ENCODE peak calls at places on chromosomes 6 and 20, in seven cellular contexts. P, V, S, L, J, U and Q are unnamed samples.

GRCh38 chr6:170451762-170452651 is 101.1 kb downstream of the PSMB1 start:
- DNase-seq in P (no peak), V (no peak), S (no peak), L (no peak), J (no peak), U (no peak), Q (no peak)

GRCh38 chr20:2297352-2297717 is 1.5 kb downstream of the TGM3 start:
- DNase-seq in P (no peak), V (no peak), S (no peak), L (no peak), J (no peak), U (no peak), Q (no peak)

GRCh38 chr6:35725721-35726438 is 11.0 kb upstream of the ARMC12 start:
- DNase-seq in P (no peak), V (peak), S (peak), L (peak), J (no peak), U (peak), Q (no peak)

GRCh38 chr6:52333840-52334200 is 28.1 kb upstream of the PAQR8 start:
- DNase-seq in P (peak), V (no peak), S (no peak), L (no peak), J (no peak), U (no peak), Q (no peak)

GRCh38 chr6:40419377-40419776 is 167.8 kb downstream of the LRFN2 start:
- DNase-seq in P (no peak), V (peak), S (no peak), L (no peak), J (peak), U (no peak), Q (no peak)

GRCh38 chr6:19478992-19479391 is 358.2 kb upstream of the ID4 start:
- DNase-seq in P (no peak), V (no peak), S (no peak), L (no peak), J (peak), U (no peak), Q (no peak)

GRCh38 chr20:31568041-31568731 is 36.9 kb upstream of the ID1 start:
- DNase-seq in P (no peak), V (no peak), S (no peak), L (no peak), J (no peak), U (no peak), Q (no peak)

GRCh38 chr6:45078432-45078831 is 249.7 kb upstream of the RUNX2 start:
- DNase-seq in P (no peak), V (no peak), S (no peak), L (no peak), J (no peak), U (no peak), Q (no peak)

GRCh38 chr6:12890171-12890790 is 173.7 kb downstream of the PHACTR1 start:
- DNase-seq in P (peak), V (no peak), S (no peak), L (no peak), J (peak), U (no peak), Q (no peak)

GRCh38 chr6:167013067-167013466 is 13.9 kb downstream of the CEP43 start:
- DNase-seq in P (no peak), V (no peak), S (no peak), L (no peak), J (no peak), U (no peak), Q (no peak)

GRCh38 chr6:148492654-148493290 is 150.1 kb downstream of the SASH1 start:
- DNase-seq in P (no peak), V (no peak), S (no peak), L (no peak), J (no peak), U (no peak), Q (no peak)

GRCh38 chr6:148495029-148495428 is 152.4 kb downstream of the SASH1 start:
- DNase-seq in P (no peak), V (no peak), S (no peak), L (no peak), J (no peak), U (no peak), Q (no peak)

GRCh38 chr6:148491638-148492210 is 149.1 kb downstream of the SASH1 start:
- DNase-seq in P (no peak), V (no peak), S (no peak), L (no peak), J (no peak), U (no peak), Q (no peak)

GRCh38 chr6:148493374-148493773 is 150.7 kb downstream of the SASH1 start:
- DNase-seq in P (no peak), V (no peak), S (no peak), L (no peak), J (no peak), U (no peak), Q (no peak)

GRCh38 chr6:148494226-148494625 is 151.6 kb downstream of the SASH1 start:
- DNase-seq in P (no peak), V (no peak), S (no peak), L (no peak), J (no peak), U (no peak), Q (no peak)
- TF ChIP-seq CTCF in P (no peak), V (no peak), S (no peak), L (no peak), J (no peak), U (no peak), Q (no peak)

GRCh38 chr20:57618091-57618765 is 2.0 kb downstream of the ZBP1 start:
- DNase-seq in P (peak), V (peak), S (peak), L (no peak), J (peak), U (peak), Q (no peak)

GRCh38 chr20:57619053-57619831 is 984 bp downstream of the ZBP1 start:
- DNase-seq in P (no peak), V (peak), S (no peak), L (peak), J (no peak), U (peak), Q (no peak)

GRCh38 chr20:57620274-57620990 is at the start of gene ZBP1:
- DNase-seq in P (peak), V (no peak), S (peak), L (no peak), J (no peak), U (peak), Q (no peak)

GRCh38 chr20:57617079-57617795 is 3.0 kb downstream of the ZBP1 start:
- DNase-seq in P (no peak), V (peak), S (no peak), L (no peak), J (no peak), U (peak), Q (no peak)

DNA sequence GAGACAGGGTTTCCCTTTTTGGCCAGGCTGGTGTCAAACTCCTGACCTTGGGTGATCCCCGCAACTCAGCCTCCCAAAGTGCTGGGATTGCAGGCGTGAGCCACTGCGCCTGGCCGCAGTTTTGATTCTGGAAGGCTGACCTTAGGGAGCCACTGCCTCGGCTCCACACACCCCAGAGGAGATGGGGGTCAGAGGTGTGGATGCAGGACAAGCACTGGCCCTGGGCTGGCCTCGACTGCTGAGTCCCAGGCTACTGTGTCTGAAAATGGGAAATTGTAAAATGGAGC is 1.5 kb downstream of the ZBP1 start:
- DNase-seq in P (no peak), V (no peak), S (no peak), L (no peak), J (no peak), U (peak), Q (no peak)
- H3K4me3 ChIP-seq in P (no peak), V (no peak), S (no peak), L (no peak), J (no peak), U (no peak), Q (no peak)

GRCh38 chr20:50571466-50571865 is 61.3 kb downstream of the PTPN1 start:
- DNase-seq in P (no peak), V (no peak), S (no peak), L (no peak), J (no peak), U (no peak), Q (no peak)

GRCh38 chr20:50572922-50573777 is 63.0 kb downstream of the PTPN1 start:
- DNase-seq in P (no peak), V (peak), S (no peak), L (peak), J (no peak), U (no peak), Q (no peak)

GRCh38 chr20:50568549-50568942 is 58.4 kb downstream of the PTPN1 start:
- DNase-seq in P (no peak), V (no peak), S (no peak), L (no peak), J (no peak), U (no peak), Q (no peak)

GRCh38 chr20:50567860-50568548 is 57.8 kb downstream of the PTPN1 start:
- DNase-seq in P (no peak), V (no peak), S (no peak), L (no peak), J (no peak), U (no peak), Q (no peak)

DNA sequence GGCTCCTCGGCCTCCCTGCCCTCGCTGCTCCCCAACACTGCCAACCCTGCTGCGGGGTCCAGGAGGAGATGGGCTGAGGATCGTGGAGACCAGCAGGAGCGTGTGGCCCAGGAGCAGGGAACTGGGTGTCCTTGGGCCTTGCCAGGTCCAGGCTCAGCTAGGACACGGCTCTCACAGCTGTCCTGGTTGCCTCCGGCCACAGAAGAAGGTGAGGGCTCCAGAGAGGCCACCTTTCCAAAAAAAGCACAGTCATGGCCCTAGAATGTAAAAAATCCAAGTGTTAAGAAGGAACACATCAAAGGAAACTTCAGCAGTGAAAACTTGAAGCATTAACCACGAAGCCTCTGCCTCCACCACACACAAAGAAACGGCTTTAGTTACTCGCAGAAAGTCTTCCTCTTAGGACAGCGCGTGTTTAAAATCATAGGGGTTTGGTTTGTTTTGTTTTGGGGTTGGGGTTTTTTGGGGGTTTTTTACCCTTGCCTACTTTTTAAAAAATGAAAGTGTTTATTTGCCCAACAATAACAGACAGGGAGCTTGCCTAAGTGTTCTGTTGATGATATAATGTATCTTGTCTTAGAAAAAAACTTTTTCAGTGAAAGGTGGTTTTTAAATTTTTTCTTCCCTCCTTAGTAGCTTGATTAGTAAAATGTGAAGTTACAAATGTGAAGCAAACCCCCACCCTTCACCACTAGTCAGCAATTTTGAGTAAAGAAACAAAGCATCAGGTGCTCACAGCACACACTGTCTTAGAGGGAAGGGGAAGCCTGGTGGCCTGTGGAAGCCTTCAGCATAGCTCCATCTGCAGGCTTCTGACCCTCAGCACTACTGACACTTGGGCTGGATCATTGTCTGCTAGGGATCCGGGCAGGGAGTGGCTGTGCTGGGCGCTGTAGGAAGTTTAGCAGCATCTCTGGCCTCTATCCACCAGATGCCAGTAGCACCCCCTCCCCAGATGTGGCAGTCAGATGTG is 60.0 kb downstream of the PTPN1 start:
- DNase-seq in P (peak), V (no peak), S (no peak), L (no peak), J (peak), U (no peak), Q (no peak)
- TF ChIP-seq CTCF in P (peak), V (no peak), S (peak), L (peak), J (peak), U (peak), Q (peak)

GRCh38 chr6:156808287-156808686 is 31.1 kb downstream of the ARID1B start:
- DNase-seq in P (no peak), V (no peak), S (no peak), L (no peak), J (no peak), U (no peak), Q (peak)
- H3K4me3 ChIP-seq in P (no peak), V (peak), S (no peak), L (peak), J (no peak), U (no peak), Q (no peak)

DNA sequence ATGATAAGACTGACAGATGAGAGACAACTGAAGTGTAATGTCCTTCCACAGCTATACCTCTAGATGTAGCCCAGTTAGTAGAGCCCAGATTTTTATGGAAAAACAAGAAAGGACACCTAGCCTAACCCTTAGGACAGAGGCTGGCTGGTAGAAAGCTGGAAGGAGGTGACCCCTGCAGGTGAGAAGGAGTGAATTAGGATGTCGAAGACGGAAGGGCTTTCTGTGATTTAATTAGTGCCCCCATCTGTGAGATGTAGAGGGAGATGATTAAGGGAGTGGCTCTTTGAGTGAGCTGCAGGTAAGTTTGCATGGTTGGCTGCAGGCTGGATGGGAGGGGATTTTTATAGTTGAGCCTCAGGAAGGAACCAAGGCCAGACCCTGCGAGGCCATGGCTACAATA is 82.8 kb downstream of the GFRA4 start:
- DNase-seq in P (no peak), V (no peak), S (no peak), L (no peak), J (no peak), U (no peak), Q (no peak)
- TF ChIP-seq CTCF in P (no peak), V (no peak), S (no peak), L (no peak), J (no peak), U (peak), Q (no peak)

GRCh38 chr6:37256692-37257319 is 766 bp upstream of the TBC1D22B start:
- DNase-seq in P (no peak), V (no peak), S (no peak), L (no peak), J (peak), U (no peak), Q (no peak)
- H3K4me3 ChIP-seq in P (peak), V (peak), S (peak), L (peak), J (peak), U (peak), Q (peak)

DNA sequence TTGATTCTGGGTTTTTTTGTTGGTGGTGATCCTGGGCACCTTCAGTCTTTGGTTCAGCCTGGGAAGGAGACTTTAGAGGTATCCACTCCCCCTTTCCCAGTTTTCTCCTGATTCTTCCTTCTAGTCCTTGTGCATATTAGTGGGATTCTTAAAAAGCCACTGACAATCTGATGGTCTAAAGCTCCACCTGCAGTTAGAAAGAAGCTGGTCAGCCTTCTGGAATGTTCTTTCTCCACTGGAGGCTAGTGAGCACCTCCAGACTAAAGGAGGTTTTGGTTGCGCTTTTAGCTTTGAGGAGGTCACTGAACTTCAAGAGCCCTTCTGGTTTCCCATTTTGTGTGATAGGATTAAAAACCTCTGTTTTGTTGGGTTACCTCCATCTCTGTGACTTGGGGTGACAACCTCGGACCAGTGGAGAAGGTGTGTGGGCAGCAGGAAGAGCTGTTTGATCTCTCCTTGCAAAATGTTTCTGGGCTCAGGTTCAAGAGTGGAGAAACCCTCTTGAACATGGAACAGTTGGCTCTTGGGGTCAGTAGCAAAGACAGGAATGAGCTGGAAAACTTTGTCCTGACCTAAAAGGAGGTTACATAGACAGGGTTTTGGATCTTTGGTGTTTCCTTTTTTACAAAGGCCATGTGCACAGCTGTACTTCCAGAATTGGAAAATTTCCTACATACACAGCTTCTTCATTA is 29.0 kb downstream of the JARID2 start:
- DNase-seq in P (no peak), V (no peak), S (no peak), L (no peak), J (no peak), U (no peak), Q (no peak)
- TF ChIP-seq CTCF in P (peak), V (peak), S (no peak), L (peak), J (peak), U (no peak), Q (no peak)

GRCh38 chr6:41716516-41717446 is 18.6 kb downstream of the TFEB start:
- DNase-seq in P (no peak), V (peak), S (no peak), L (no peak), J (no peak), U (peak), Q (no peak)
- H3K4me3 ChIP-seq in P (no peak), V (no peak), S (no peak), L (peak), J (no peak), U (no peak), Q (no peak)

GRCh38 chr6:43575772-43576551 is at the start of the genes POLH and XPO5:
- DNase-seq in P (peak), V (peak), S (peak), L (peak), J (peak), U (peak), Q (peak)
- TF ChIP-seq CTCF in P (no peak), V (peak), S (peak), L (peak), J (peak), U (no peak), Q (no peak)